ENCODE peak calls at places on chromosomes 16 and 17, in eight cellular contexts. One of them, this sample, is unnamed.

GRCh38 chr17:17401271-17401781 is 75.5 kb upstream of the MED9 start:
- DNase-seq in left ventricle myocardium inferior: no peak
- DNase-seq in endodermal cell: peak; percentile 86
- DNase-seq in thoracic aorta: no peak
- DNase-seq in H9: peak; percentile 80
- DNase-seq in hepatocyte: no peak
- DNase-seq in tibial artery: no peak
- DNase-seq in stomach: no peak
- DNase-seq in this sample: no peak

GRCh38 chr17:1532836-1533602 is 16.6 kb upstream of the INPP5K start:
- DNase-seq in H9: peak; percentile 85
- DNase-seq in tibial artery: no peak
- DNase-seq in stomach: no peak
- DNase-seq in left ventricle myocardium inferior: no peak
- DNase-seq in thoracic aorta: no peak
- DNase-seq in endodermal cell: peak; percentile 93
- DNase-seq in hepatocyte: no peak
- DNase-seq in this sample: no peak

GRCh38 chr16:3999890-4000325 is 116.3 kb downstream of the ADCY9 start:
- DNase-seq in hepatocyte: no peak
- DNase-seq in H9: no peak
- DNase-seq in tibial artery: no peak
- DNase-seq in left ventricle myocardium inferior: no peak
- DNase-seq in stomach: no peak
- DNase-seq in thoracic aorta: no peak
- DNase-seq in endodermal cell: no peak
- DNase-seq in this sample: no peak

GRCh38 chr17:75812096-75813001 is 27.7 kb downstream of the UNK start:
- DNase-seq in endodermal cell: peak; percentile 47
- DNase-seq in tibial artery: no peak
- DNase-seq in stomach: no peak
- DNase-seq in thoracic aorta: no peak
- DNase-seq in H9: peak; percentile 24
- DNase-seq in left ventricle myocardium inferior: no peak
- DNase-seq in hepatocyte: peak; percentile 3
- DNase-seq in this sample: peak; percentile 45

GRCh38 chr16:14302031-14302398 is 230.9 kb downstream of the MRTFB start:
- DNase-seq in thoracic aorta: no peak
- DNase-seq in left ventricle myocardium inferior: peak; percentile 66
- DNase-seq in stomach: peak; percentile 62
- DNase-seq in hepatocyte: peak; percentile 87
- DNase-seq in H9: peak; percentile 44
- DNase-seq in endodermal cell: peak; percentile 80
- DNase-seq in tibial artery: peak; percentile 88
- DNase-seq in this sample: peak; percentile 41

GRCh38 chr16:57863434-57864160 is 61.3 kb upstream of the KIFC3 start:
- DNase-seq in stomach: peak; percentile 71
- DNase-seq in left ventricle myocardium inferior: peak; percentile 45
- DNase-seq in tibial artery: peak; percentile 73
- DNase-seq in thoracic aorta: peak; percentile 11
- DNase-seq in endodermal cell: peak; percentile 88
- DNase-seq in hepatocyte: peak; percentile 81
- DNase-seq in H9: peak; percentile 69
- DNase-seq in this sample: no peak

GRCh38 chr16:1455190-1456171 is 11.1 kb upstream of the CCDC154 start:
- DNase-seq in hepatocyte: no peak
- DNase-seq in left ventricle myocardium inferior: no peak
- DNase-seq in H9: no peak
- DNase-seq in tibial artery: no peak
- DNase-seq in endodermal cell: no peak
- DNase-seq in thoracic aorta: no peak
- DNase-seq in stomach: no peak
- DNase-seq in this sample: no peak

GRCh38 chr16:57745768-57746167 is 10.2 kb downstream of the KATNB1 start:
- DNase-seq in thoracic aorta: no peak
- DNase-seq in left ventricle myocardium inferior: no peak
- DNase-seq in hepatocyte: no peak
- DNase-seq in endodermal cell: no peak
- DNase-seq in tibial artery: no peak
- DNase-seq in stomach: no peak
- DNase-seq in H9: no peak
- DNase-seq in this sample: no peak

DNA sequence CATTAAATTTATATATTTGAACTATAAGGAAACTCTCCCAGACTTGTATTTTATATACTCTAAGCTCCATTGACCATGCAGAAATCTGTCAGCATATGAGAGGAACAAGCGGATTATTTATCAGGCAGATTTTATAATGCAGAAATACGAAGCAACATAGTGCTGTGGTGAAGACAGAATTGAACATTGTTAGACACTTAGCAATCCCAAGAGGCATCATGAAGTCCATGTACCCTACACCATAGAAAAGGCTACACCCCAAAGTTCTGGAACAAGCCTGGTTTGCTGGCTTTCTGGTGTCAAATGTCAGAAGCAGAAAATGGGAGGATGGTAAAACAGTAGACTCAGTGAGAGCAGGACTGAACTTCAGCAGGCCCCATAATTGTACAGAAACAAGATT is 241.1 kb downstream of the PRKCA start:
- DNase-seq in left ventricle myocardium inferior: no peak
- DNase-seq in thoracic aorta: no peak
- DNase-seq in H9: no peak
- DNase-seq in hepatocyte: no peak
- DNase-seq in endodermal cell: no peak
- DNase-seq in stomach: no peak
- DNase-seq in tibial artery: no peak
- DNase-seq in this sample: no peak
- H3K4me1 ChIP-seq in left ventricle myocardium inferior: peaks cover 21% of the 10 kb centered on the region
- H3K4me1 ChIP-seq in thoracic aorta: no peaks in the 10 kb centered on the region
- H3K4me1 ChIP-seq in H9: peaks cover 2% of the 10 kb centered on the region
- H3K4me1 ChIP-seq in hepatocyte: peaks cover 64% of the 10 kb centered on the region
- H3K4me1 ChIP-seq in endodermal cell: no peaks in the 10 kb centered on the region
- H3K4me1 ChIP-seq in stomach: peaks cover 62% of the 10 kb centered on the region
- H3K4me1 ChIP-seq in tibial artery: no peaks in the 10 kb centered on the region
- H3K4me1 ChIP-seq in this sample: peaks cover 32% of the 10 kb centered on the region

GRCh38 chr16:35186045-35186759 is 1726.8 kb downstream of the TP53TG3F start:
- DNase-seq in hepatocyte: no peak
- DNase-seq in endodermal cell: no peak
- DNase-seq in left ventricle myocardium inferior: no peak
- DNase-seq in H9: no peak
- DNase-seq in stomach: no peak
- DNase-seq in tibial artery: no peak
- DNase-seq in thoracic aorta: no peak
- DNase-seq in this sample: no peak

GRCh38 chr16:35187665-35188225 is 1728.3 kb downstream of the TP53TG3F start:
- DNase-seq in stomach: no peak
- DNase-seq in H9: no peak
- DNase-seq in left ventricle myocardium inferior: no peak
- DNase-seq in hepatocyte: no peak
- DNase-seq in thoracic aorta: no peak
- DNase-seq in tibial artery: no peak
- DNase-seq in endodermal cell: no peak
- DNase-seq in this sample: no peak

GRCh38 chr16:35184356-35184870 is 1725.0 kb downstream of the TP53TG3F start:
- DNase-seq in tibial artery: no peak
- DNase-seq in hepatocyte: no peak
- DNase-seq in stomach: no peak
- DNase-seq in H9: no peak
- DNase-seq in left ventricle myocardium inferior: no peak
- DNase-seq in thoracic aorta: no peak
- DNase-seq in endodermal cell: no peak
- DNase-seq in this sample: no peak

GRCh38 chr16:35185366-35186044 is 1726.1 kb downstream of the TP53TG3F start:
- DNase-seq in left ventricle myocardium inferior: no peak
- DNase-seq in endodermal cell: no peak
- DNase-seq in H9: no peak
- DNase-seq in hepatocyte: no peak
- DNase-seq in stomach: no peak
- DNase-seq in tibial artery: no peak
- DNase-seq in thoracic aorta: no peak
- DNase-seq in this sample: no peak

DNA sequence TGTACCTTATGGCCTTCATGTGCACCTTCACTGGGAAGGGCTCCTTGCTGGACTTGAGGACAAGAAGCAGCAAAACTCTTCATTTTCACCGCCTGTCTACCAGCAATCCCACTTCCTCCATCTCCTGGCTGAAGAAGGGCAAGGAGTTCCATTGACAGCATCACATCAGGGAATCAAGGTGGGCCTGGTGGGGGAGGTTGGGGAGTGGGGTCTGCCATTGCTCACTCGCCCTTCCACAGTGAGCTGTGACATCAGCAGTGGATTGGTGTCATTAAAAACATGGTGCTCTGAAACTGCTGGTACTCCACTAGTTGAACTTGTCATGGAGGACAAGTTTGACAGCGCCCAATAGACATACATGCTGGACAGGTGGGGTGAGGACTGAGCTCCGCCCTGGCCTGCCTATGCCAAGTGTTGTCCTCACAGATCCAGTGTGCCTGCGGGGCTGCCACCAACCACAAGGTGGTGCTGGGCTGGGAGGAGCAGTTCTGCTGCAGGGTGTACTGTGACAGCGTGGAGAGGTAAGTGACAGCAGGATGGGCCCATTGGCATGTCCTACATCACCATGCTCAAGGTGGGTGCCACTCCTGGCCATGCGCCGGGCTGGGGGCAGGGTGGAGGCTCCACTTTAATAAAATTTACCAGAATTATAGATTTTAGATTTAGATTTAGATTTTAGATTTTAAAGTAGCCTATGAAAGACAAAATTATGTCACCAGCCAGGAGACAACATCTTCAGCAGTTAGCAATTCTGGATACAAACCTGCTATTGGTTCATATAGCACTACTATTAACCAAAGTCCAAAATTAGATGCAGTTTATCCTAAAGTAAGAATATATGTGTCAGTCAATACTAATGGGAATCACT is 1729.1 kb downstream of the TP53TG3F start:
- DNase-seq in hepatocyte: no peak
- DNase-seq in H9: no peak
- DNase-seq in left ventricle myocardium inferior: no peak
- DNase-seq in endodermal cell: peak; percentile 47
- DNase-seq in tibial artery: peak; percentile 60
- DNase-seq in thoracic aorta: no peak
- DNase-seq in stomach: no peak
- DNase-seq in this sample: no peak
- TF ChIP-seq CTCF in hepatocyte: no peak
- TF ChIP-seq CTCF in H9: no peak
- TF ChIP-seq CTCF in left ventricle myocardium inferior: peak; percentile 52
- TF ChIP-seq CTCF in endodermal cell: peak; percentile 15
- TF ChIP-seq CTCF in tibial artery: no peak
- TF ChIP-seq CTCF in thoracic aorta: no peak
- TF ChIP-seq CTCF in stomach: no peak
- TF ChIP-seq CTCF in this sample: no peak

DNA sequence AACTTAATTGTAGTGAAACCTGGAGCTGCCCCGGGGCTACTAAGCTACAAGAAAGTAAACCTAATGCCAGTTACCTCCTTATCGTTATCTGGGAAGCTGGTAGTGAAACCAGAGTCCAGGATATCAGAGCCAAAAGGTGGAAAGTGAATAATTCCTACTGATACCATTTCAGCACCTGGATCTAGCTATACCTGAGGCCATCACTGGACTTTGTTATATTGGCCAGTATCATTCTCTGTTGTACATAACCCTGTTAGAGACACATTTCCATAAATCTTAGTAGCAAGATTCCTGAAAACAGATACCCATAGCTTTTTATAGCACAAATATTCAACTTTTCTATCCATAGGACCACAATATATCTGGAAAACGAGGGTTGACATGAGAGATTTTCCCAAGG is 538.0 kb downstream of the GRIN2A start:
- DNase-seq in tibial artery: no peak
- DNase-seq in left ventricle myocardium inferior: no peak
- DNase-seq in hepatocyte: no peak
- DNase-seq in stomach: no peak
- DNase-seq in endodermal cell: no peak
- DNase-seq in thoracic aorta: no peak
- DNase-seq in H9: no peak
- DNase-seq in this sample: no peak
- H3K4me1 ChIP-seq in tibial artery: no peaks in the 10 kb centered on the region
- H3K4me1 ChIP-seq in left ventricle myocardium inferior: peaks cover 4% of the 10 kb centered on the region
- H3K4me1 ChIP-seq in hepatocyte: no peaks in the 10 kb centered on the region
- H3K4me1 ChIP-seq in stomach: peaks cover 6% of the 10 kb centered on the region
- H3K4me1 ChIP-seq in endodermal cell: no peaks in the 10 kb centered on the region
- H3K4me1 ChIP-seq in thoracic aorta: no peaks in the 10 kb centered on the region
- H3K4me1 ChIP-seq in H9: no peaks in the 10 kb centered on the region
- H3K4me1 ChIP-seq in this sample: peaks cover 3% of the 10 kb centered on the region

DNA sequence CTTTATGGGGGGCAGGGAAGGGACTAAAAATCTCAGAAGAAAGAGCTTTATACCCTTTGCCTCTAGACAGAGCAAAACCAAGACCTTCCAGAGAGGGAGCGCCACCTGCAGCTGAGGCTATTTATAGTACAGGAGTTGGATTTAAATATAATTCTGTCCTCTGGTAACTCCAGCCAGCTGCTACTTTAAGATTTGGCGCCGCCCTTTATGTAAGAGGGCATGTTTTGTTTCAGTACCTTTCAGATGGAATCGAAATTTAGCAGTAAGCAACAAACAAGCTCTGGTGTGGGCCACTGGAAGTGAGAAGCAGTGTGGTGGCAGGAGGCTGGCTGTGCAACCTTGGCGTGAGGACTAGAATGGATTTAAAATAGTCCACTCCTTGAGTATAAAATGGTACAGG is 5.2 kb upstream of the GUCY2D start:
- DNase-seq in stomach: peak; percentile 73
- DNase-seq in hepatocyte: peak; percentile 64
- DNase-seq in tibial artery: no peak
- DNase-seq in thoracic aorta: no peak
- DNase-seq in left ventricle myocardium inferior: peak; percentile 33
- DNase-seq in endodermal cell: peak; percentile 90
- DNase-seq in H9: peak; percentile 82
- DNase-seq in this sample: peak; percentile 73
- TF ChIP-seq CTCF in stomach: peak; percentile 13
- TF ChIP-seq CTCF in hepatocyte: peak; percentile 47
- TF ChIP-seq CTCF in tibial artery: no peak
- TF ChIP-seq CTCF in thoracic aorta: no peak
- TF ChIP-seq CTCF in left ventricle myocardium inferior: peak; percentile 58
- TF ChIP-seq CTCF in endodermal cell: peak; percentile 73
- TF ChIP-seq CTCF in H9: peak; percentile 67
- TF ChIP-seq CTCF in this sample: peak; percentile 6

This sample was measured in mucosa of descending colon.